ENCODE peak calls at places on chromosomes 5 and 9, in seven cellular contexts. F is SK-N-SH, Y is GM12878, K is HCT116, H is K562, S is HepG2, V is H1. C is an unnamed sample.

GRCh38 chr5:54658014-54658413 is 140.5 kb downstream of the SNX18 start:
- DNase-seq in F (no peak), Y (no peak), K (no peak), H (no peak), S (no peak), V (no peak), C (no peak)

GRCh38 chr9:133676450-133676849 is 40.3 kb downstream of the DBH start:
- DNase-seq in F (no peak), Y (no peak), K (no peak), H (no peak), S (no peak), V (no peak), C (no peak)

GRCh38 chr5:83645936-83646335 is 74.7 kb downstream of the HAPLN1 start:
- DNase-seq in F (no peak), Y (no peak), K (no peak), H (no peak), S (no peak), V (no peak), C (no peak)

GRCh38 chr9:97703437-97704326 is 6.5 kb upstream of the XPA start:
- DNase-seq in F (peak; percentile 20), Y (peak; percentile 51), K (peak; percentile 87), H (no peak), S (peak; percentile 74), V (no peak), C (no peak)

GRCh38 chr5:151696470-151697061 is 9.9 kb upstream of the SPARC start:
- DNase-seq in F (no peak), Y (no peak), K (no peak), H (no peak), S (no peak), V (peak; percentile 60), C (no peak)

GRCh38 chr9:92328225-92328624 is 2.5 kb downstream of the CENPP start:
- DNase-seq in F (peak; percentile 51), Y (no peak), K (peak; percentile 42), H (no peak), S (peak; percentile 28), V (no peak), C (peak; percentile 26)

GRCh38 chr9:19493174-19493811 is 84.5 kb downstream of the ACER2 start:
- DNase-seq in F (peak; percentile 73), Y (peak; percentile 11), K (peak; percentile 33), H (peak; percentile 43), S (peak; percentile 15), V (peak; percentile 78), C (peak; percentile 59)

GRCh38 chr9:1837453-1838084 is 177.6 kb upstream of the SMARCA2 start:
- DNase-seq in F (peak; percentile 36), Y (peak; percentile 45), K (no peak), H (peak; percentile 33), S (peak; percentile 61), V (peak; percentile 61), C (no peak)

GRCh38 chr9:97803167-97804058 is 49.6 kb upstream of the FOXE1 start:
- DNase-seq in F (peak; percentile 97), Y (no peak), K (peak; percentile 28), H (peak; percentile 97), S (peak; percentile 33), V (peak; percentile 84), C (peak; percentile 73)

GRCh38 chr5:135508496-135509005 is 27.2 kb downstream of the NEUROG1 start:
- DNase-seq in F (no peak), Y (no peak), K (no peak), H (no peak), S (no peak), V (no peak), C (no peak)

GRCh38 chr9:97501177-97501971 is at the start of gene TMOD1:
- DNase-seq in F (peak; percentile 99), Y (no peak), K (peak; percentile 23), H (peak; percentile 98), S (peak; percentile 35), V (peak; percentile 80), C (peak; percentile 87)

GRCh38 chr9:86614871-86615849 is 260.9 kb upstream of the TUT7 start:
- DNase-seq in F (peak; percentile 33), Y (no peak), K (no peak), H (peak; percentile 18), S (peak; percentile 37), V (peak; percentile 58), C (no peak)

DNA sequence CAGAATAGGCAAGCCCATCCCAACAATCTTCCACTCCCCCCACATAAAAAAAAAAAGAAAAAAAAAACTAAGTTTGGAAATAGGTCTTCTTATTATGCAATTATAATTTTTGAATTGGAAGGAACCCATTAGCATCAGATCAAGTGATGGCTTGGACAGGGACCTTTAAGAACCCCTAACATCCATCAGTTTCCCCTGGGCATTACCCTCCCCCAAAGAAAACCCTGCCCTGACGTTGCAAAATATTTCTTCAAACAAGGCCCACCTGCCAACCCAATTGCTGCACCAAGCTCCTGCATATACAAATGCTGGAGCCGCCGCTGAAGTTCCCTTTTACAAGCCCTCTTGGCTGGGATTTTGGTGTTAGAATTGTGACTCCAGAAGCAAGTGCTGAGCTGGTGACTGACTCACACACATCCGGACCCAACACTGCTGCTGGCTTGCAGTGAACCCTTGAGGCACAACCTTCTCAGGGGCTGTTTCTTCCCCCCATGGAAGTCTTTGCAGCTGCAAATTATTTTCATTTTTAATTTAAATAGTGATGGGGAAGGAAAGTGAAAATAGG is 56.1 kb upstream of the AFAP1L1 start:
- DNase-seq in F (no peak), Y (no peak), K (no peak), H (no peak), S (no peak), V (no peak), C (no peak)
- TF ChIP-seq JUND in F (peak; percentile 26), Y (no peak), K (no peak), H (no peak), S (no peak), V (no peak), C (no peak)

GRCh38 chr9:211557-211956 is 3.1 kb upstream of the DOCK8 start:
- DNase-seq in F (no peak), Y (no peak), K (no peak), H (no peak), S (no peak), V (no peak), C (no peak)

GRCh38 chr9:211036-211435 is 3.6 kb upstream of the DOCK8 start:
- DNase-seq in F (no peak), Y (no peak), K (no peak), H (no peak), S (no peak), V (no peak), C (no peak)

GRCh38 chr9:212265-212664 is 2.4 kb upstream of the DOCK8 start:
- DNase-seq in F (no peak), Y (no peak), K (no peak), H (no peak), S (no peak), V (no peak), C (no peak)

GRCh38 chr9:215631-216155 is 1.0 kb downstream of the DOCK8 start:
- DNase-seq in F (no peak), Y (no peak), K (no peak), H (no peak), S (no peak), V (no peak), C (no peak)

DNA sequence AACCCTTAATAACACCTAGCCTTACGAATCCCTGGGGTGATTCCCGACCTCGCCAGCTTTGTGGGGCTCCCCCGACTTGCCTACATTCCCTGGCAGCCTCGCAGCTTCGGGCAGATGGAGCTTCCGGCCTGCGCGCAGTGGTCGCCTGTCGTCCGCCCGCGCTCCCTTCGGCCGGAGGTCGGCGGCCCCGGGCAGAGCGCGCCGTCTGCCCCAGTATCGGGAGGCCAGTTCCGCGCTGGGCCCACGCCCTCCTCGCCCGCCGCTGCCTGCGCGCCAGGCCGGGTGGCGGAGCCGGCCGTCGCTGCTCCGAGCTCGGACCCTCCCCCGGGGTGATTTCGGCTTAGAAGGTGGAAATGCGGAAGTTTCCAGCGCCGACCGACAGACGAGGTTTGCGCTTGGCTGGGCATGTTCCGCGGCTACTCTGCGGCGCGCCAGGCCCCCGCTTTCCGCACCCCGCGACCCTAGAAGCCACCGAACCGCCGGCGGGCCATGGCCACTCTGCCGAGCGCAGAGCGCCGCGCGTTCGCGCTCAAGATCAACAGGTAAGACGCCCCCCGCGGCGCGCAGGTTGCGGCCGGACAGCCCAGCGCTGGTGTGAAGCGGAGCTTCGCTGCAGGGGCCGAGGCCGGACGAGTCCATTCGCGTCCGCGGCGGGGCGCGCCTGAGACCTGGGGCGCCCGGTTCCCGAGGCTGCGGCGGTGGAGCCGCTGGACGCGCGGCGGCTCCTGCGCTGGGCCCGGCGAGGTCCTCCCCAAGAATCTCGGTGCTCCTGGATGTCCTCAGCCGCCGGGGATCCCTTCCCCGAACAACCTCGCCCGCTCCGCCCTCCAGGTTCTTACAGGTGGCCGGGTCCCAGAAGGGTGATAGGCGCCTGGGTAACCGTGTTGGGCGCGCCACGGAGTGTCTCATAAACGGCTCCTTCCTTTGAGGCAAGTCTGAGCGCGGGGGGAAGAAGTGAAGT is at the start of gene DOCK8:
- DNase-seq in F (peak; percentile 32), Y (no peak), K (peak; percentile 35), H (peak; percentile 74), S (peak; percentile 31), V (peak; percentile 89), C (peak; percentile 82)
- TF ChIP-seq JUND in F (no peak), Y (no peak), K (no peak), H (peak; percentile 22), S (no peak), V (peak; percentile 56), C (no peak)

GRCh38 chr5:26807231-26808199 is 230.9 kb downstream of the CDH9 start:
- DNase-seq in F (no peak), Y (no peak), K (no peak), H (no peak), S (no peak), V (no peak), C (peak; percentile 14)

GRCh38 chr5:26802944-26803343 is 235.4 kb downstream of the CDH9 start:
- DNase-seq in F (no peak), Y (no peak), K (no peak), H (no peak), S (no peak), V (no peak), C (peak; percentile 25)

DNA sequence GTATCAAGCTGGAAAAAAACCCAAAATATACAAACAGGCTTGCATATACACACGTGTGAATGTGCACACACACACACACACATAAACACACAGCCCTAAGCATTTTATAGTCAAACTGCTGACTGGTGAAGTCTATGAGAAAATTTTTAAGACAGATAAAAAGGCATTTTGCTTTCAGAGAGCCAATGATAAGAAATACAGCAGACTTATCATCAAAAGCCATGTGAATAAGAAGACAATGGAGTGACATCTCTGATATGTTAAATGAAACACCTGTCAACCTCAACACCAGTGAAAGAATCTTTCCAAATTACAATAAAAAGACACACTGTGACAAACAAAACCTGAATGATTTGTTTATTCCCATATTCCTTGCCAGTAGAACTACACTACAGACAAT is 233.3 kb downstream of the CDH9 start:
- DNase-seq in F (no peak), Y (no peak), K (no peak), H (no peak), S (no peak), V (no peak), C (no peak)
- TF ChIP-seq JUND in F (no peak), Y (no peak), K (no peak), H (no peak), S (no peak), V (no peak), C (no peak)

DNA sequence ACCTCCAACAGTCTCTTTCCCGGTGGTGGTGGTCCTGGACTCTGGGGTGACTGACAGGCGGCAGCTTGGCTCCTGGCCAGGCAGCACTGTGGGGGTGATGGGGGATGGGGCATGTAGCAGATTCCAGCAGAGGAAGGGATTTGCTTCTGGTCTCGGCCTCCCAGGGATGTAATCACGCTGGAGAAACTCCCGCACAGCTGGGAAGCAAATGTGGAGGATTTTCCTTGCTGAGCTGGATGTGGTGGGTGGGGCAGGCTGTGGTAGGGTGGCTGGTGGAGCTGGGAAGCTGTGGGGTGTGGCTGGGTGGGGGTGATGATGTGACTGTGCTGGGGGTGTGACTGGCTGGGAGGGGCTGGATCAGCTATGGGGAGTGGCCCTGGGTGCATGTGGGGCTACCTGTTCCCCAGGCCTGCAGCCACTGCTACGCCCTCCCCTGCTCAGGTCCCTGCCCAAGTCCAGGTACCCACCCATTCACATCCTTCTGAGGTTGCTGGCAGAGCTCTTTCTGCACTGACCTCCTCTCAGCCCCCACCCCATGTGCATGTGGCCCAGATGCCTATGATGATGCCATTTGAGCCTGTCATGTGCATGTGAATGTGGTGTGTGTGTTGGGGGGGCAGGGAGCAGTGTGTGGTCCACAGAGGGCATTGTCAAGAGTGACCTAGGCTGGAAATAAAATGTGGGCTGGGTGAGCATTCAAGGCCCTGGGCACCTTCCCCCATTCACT is 3.9 kb downstream of the NDST1 start:
- DNase-seq in F (peak; percentile 70), Y (no peak), K (no peak), H (peak; percentile 82), S (no peak), V (no peak), C (no peak)
- TF ChIP-seq JUND in F (no peak), Y (no peak), K (no peak), H (no peak), S (no peak), V (no peak), C (no peak)

C was measured in T47D.